ENCODE peak calls at places on chromosomes 7 and 10, in ten cellular contexts. U is Caco-2, S is breast epithelium, D is neural progenitor cell, Q is GM23338, N is colonic mucosa, Y is GM23248, L is left lung, Z is adrenal gland, G is ovary. I is an unnamed sample.

GRCh38 chr10:1668347-1668746 is 69.0 kb downstream of the ADARB2 start:
- DNase-seq in Q (no peak), N (no peak), S (no peak), L (no peak), Y (no peak), G (no peak), Z (no peak), U (no peak), D (no peak), I (no peak)

GRCh38 chr7:55190511-55191160 is 171.8 kb downstream of the EGFR start:
- DNase-seq in Y (no peak), Z (no peak), S (no peak), D (no peak), U (no peak), L (no peak), Q (no peak), G (no peak), N (no peak), I (no peak)

GRCh38 chr10:43971981-43972380 is 323.3 kb upstream of the ZNF32 start:
- DNase-seq in Q (no peak), Y (no peak), G (no peak), S (no peak), L (no peak), U (no peak), N (no peak), D (no peak), Z (no peak), I (no peak)

GRCh38 chr10:55631071-55631654 is 729.9 kb downstream of the ZWINT start:
- DNase-seq in N (peak; percentile 41), Y (peak; percentile 65), S (no peak), G (no peak), Z (peak; percentile 82), U (no peak), L (peak; percentile 44), D (peak; percentile 93), Q (peak; percentile 91), I (peak; percentile 73)

GRCh38 chr7:128398016-128398840 is 11.6 kb downstream of the IMPDH1 start:
- DNase-seq in U (peak; percentile 66), Y (peak; percentile 61), L (no peak), S (no peak), G (peak; percentile 78), N (peak; percentile 71), D (peak; percentile 66), Q (peak; percentile 85), Z (peak; percentile 78), I (peak; percentile 62)

GRCh38 chr7:73999664-74000420 is 28.1 kb upstream of the ELN start:
- DNase-seq in S (peak; percentile 70), L (no peak), Q (no peak), N (no peak), G (peak; percentile 47), Y (peak; percentile 93), U (no peak), D (no peak), Z (peak; percentile 50), I (no peak)

GRCh38 chr7:66150471-66150870 is 35.8 kb downstream of the CRCP start:
- DNase-seq in L (peak; percentile 72), Z (peak; percentile 90), N (peak; percentile 60), S (peak; percentile 24), Q (no peak), D (no peak), G (peak; percentile 85), U (no peak), Y (peak; percentile 56), I (no peak)

GRCh38 chr10:15439381-15439837 is 68.3 kb upstream of the FAM171A1 start:
- DNase-seq in D (peak; percentile 53), G (peak; percentile 75), Q (peak; percentile 65), Z (peak; percentile 60), N (no peak), L (no peak), U (no peak), S (no peak), Y (peak; percentile 66), I (no peak)

GRCh38 chr10:70715853-70716795 is 43.8 kb downstream of the ADAMTS14 start:
- DNase-seq in Z (peak; percentile 33), S (no peak), D (peak; percentile 50), N (no peak), U (peak; percentile 63), Y (peak; percentile 57), G (no peak), Q (peak; percentile 34), L (no peak), I (no peak)

GRCh38 chr7:121083138-121083789 is 94.8 kb downstream of the CPED1 start:
- DNase-seq in G (no peak), Y (peak; percentile 87), U (no peak), D (no peak), Q (no peak), N (no peak), S (no peak), Z (no peak), L (no peak), I (no peak)

GRCh38 chr7:107505997-107506682 is 36.3 kb downstream of the GPR22 start:
- DNase-seq in N (peak; percentile 81), D (no peak), Y (no peak), L (no peak), Z (no peak), U (peak; percentile 40), S (no peak), G (no peak), Q (no peak), I (peak; percentile 78)

GRCh38 chr10:84176351-84176750 is 2.8 kb downstream of the GPR15LG start:
- DNase-seq in S (no peak), Z (peak; percentile 8), U (no peak), D (no peak), G (no peak), Y (no peak), L (no peak), N (peak; percentile 21), Q (no peak), I (no peak)

GRCh38 chr7:139431010-139431409 is 52.5 kb downstream of the KLRG2 start:
- DNase-seq in N (no peak), S (peak; percentile 62), U (peak; percentile 65), G (no peak), Q (no peak), Z (no peak), L (no peak), Y (no peak), D (no peak), I (no peak)

DNA sequence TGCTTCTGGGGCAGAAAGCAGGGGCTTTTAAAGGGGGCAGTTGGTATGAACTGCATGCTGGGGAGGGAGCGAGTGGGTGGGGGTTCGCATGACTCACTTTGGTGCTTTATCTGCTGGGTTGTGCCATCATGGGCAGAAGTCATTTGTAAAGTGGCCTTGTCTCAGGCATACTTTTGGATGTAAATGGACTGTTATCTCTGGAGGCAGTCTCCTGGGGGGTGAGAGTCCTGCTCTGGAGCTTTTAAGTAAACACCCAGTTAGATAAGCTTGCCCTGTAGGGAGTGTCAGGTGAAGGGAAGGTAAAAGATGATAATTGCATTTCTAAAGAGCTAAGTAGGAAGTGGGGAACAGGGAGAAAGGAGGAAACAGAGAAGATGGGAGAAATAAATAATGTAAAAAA is 1.6 kb upstream of the GSTO1 start:
- DNase-seq in N (no peak), L (no peak), Z (no peak), G (no peak), Y (no peak), Q (no peak), S (no peak), U (peak; percentile 87), D (no peak), I (no peak)
- H3K4me3 ChIP-seq in N (no peak overlapping the region), L (no peak overlapping the region), Z (no peak overlapping the region), G (no peak overlapping the region), Y (no peak overlapping the region), Q (peak overlapping the region; percentile 81), S (no peak overlapping the region), U (no peak overlapping the region), D (no peak overlapping the region), I (no peak overlapping the region)

DNA sequence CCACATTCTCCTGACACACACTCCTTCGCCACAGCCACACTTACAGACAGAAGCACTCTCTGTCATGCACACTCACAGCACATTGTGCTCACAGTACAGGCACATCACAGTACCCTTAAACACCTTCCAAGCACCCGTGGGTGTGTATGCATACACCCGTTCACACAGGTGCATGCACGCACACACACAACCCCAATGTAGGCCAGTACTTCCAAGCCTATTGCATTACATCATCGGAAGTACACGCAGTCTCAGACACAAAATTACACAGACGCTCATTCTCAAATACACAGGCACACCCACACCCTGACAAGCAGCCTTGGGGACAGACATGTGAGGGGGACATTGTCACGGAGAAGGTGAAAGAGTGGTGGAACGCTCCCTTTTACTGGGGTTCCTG is 11.1 kb downstream of the KAZALD1 start:
- DNase-seq in L (no peak), N (no peak), S (no peak), G (no peak), Z (no peak), D (no peak), Y (no peak), Q (no peak), U (no peak), I (no peak)
- H3K4me1 ChIP-seq in L (no peaks in the 10 kb centered on the region), N (no peaks in the 10 kb centered on the region), S (no peaks in the 10 kb centered on the region), G (no peaks in the 10 kb centered on the region), Z (no peaks in the 10 kb centered on the region), D (no peaks in the 10 kb centered on the region), Y (no peaks in the 10 kb centered on the region), Q (peaks cover 10% of the 10 kb centered on the region), U (no peaks in the 10 kb centered on the region), I (no peaks in the 10 kb centered on the region)

GRCh38 chr7:141281311-141281710 is 207.4 kb downstream of the TMEM178B start:
- DNase-seq in Q (no peak), U (no peak), G (no peak), N (no peak), S (no peak), Y (no peak), D (no peak), L (no peak), Z (no peak), I (no peak)

GRCh38 chr7:141276031-141276430 is 202.2 kb downstream of the TMEM178B start:
- DNase-seq in D (no peak), Z (peak; percentile 22), N (no peak), Q (no peak), G (no peak), S (no peak), L (no peak), Y (no peak), U (no peak), I (no peak)

GRCh38 chr7:141275350-141275749 is 201.5 kb downstream of the TMEM178B start:
- DNase-seq in L (no peak), Q (peak; percentile 51), U (no peak), N (no peak), D (no peak), Z (no peak), S (no peak), G (no peak), Y (no peak), I (no peak)

DNA sequence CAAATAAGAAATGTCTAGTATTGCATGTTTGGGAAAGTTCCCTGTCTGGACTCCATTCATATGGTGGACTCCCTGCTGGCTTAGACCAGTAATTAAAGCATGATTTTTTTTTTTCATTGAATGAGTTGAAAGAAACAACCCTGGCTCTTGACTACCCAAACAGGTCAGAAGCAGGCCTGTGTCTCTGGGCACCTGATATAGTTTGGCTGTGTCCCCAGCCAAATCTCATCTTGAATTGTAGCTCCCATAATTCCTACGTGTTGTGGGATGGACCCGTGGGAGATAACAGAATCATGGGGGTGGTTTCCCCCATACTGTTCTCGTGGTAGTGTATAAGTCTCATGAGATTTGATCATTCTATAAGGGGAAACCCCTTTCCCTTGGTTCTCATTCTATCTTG is 206.2 kb downstream of the TMEM178B start:
- DNase-seq in Z (no peak), L (no peak), G (no peak), Q (no peak), S (no peak), N (no peak), U (no peak), D (no peak), Y (no peak), I (no peak)
- H3K4me3 ChIP-seq in Z (no peak overlapping the region), L (no peak overlapping the region), G (no peak overlapping the region), Q (no peak overlapping the region), S (no peak overlapping the region), N (no peak overlapping the region), U (no peak overlapping the region), D (no peak overlapping the region), Y (no peak overlapping the region), I (no peak overlapping the region)

GRCh38 chr10:117398014-117398413 is 22.8 kb upstream of the PDZD8 start:
- DNase-seq in Q (no peak), N (no peak), Y (no peak), G (no peak), U (no peak), Z (no peak), D (no peak), L (no peak), S (no peak), I (no peak)
- H3K4me1 ChIP-seq in Q (no peaks in the 10 kb centered on the region), N (no peaks in the 10 kb centered on the region), Y (no peaks in the 10 kb centered on the region), G (no peaks in the 10 kb centered on the region), U (no peaks in the 10 kb centered on the region), Z (no peaks in the 10 kb centered on the region), D (no peaks in the 10 kb centered on the region), L (no peaks in the 10 kb centered on the region), S (no peaks in the 10 kb centered on the region), I (no peaks in the 10 kb centered on the region)

I was measured in pancreas.